ENCODE peak calls at places on chromosomes 12 and 14, in ten cellular contexts. J is psoas muscle; G is hippocampal formation; S is DMS79; L is stimulated activated CD8-positive, alpha-beta memory T cell treated with anti-CD3 and anti-CD28 coated beads, Interleukin-15, amount 100 ng/mL, for 24 hours; E is mammary epithelial cell; D is thoracic aorta; N is AG10803; K is Ammon's horn; Q is pancreas. I is an unnamed sample.

GRCh38 chr14:49970474-49971147 is 77.7 kb downstream of the ARF6 start:
- DNase-seq in J (no peak), G (no peak), S (peak; percentile 90), L (no peak), E (no peak), D (no peak), N (peak; percentile 63), K (no peak), Q (no peak), I (no peak)

GRCh38 chr14:100027771-100028490 is 37.3 kb upstream of the EVL start:
- DNase-seq in J (no peak), G (no peak), S (no peak), L (no peak), E (no peak), D (no peak), N (peak; percentile 32), K (no peak), Q (no peak), I (no peak)

GRCh38 chr12:87217486-87217885 is 811.7 kb downstream of the C12orf50 start:
- DNase-seq in J (no peak), G (no peak), S (no peak), L (no peak), E (no peak), D (no peak), N (no peak), K (no peak), Q (no peak), I (no peak)

GRCh38 chr14:99574099-99574880 is 29.7 kb downstream of the CCDC85C start:
- DNase-seq in J (no peak), G (no peak), S (no peak), L (no peak), E (no peak), D (no peak), N (peak; percentile 66), K (no peak), Q (peak; percentile 90), I (peak; percentile 64)

GRCh38 chr12:95646781-95647184 is 95.5 kb upstream of the USP44 start:
- DNase-seq in J (no peak), G (no peak), S (no peak), L (no peak), E (no peak), D (no peak), N (peak; percentile 96), K (no peak), Q (no peak), I (no peak)

GRCh38 chr12:6725350-6725749 is 1.5 kb downstream of the COPS7A start:
- DNase-seq in J (no peak), G (no peak), S (no peak), L (no peak), E (no peak), D (no peak), N (no peak), K (no peak), Q (no peak), I (no peak)

GRCh38 chr12:89245090-89245489 is 107.2 kb downstream of the DUSP6 start:
- DNase-seq in J (no peak), G (no peak), S (no peak), L (no peak), E (no peak), D (no peak), N (peak; percentile 65), K (no peak), Q (no peak), I (no peak)

GRCh38 chr14:69151458-69152180 is 1.3 kb downstream of the DCAF5 start:
- DNase-seq in J (peak; percentile 88), G (peak; percentile 83), S (peak; percentile 73), L (peak; percentile 50), E (peak; percentile 71), D (no peak), N (peak; percentile 73), K (peak; percentile 81), Q (peak; percentile 91), I (peak; percentile 82)

GRCh38 chr14:32417956-32418552 is 89.0 kb downstream of the AKAP6 start:
- DNase-seq in J (no peak), G (no peak), S (no peak), L (no peak), E (peak; percentile 67), D (peak; percentile 28), N (peak; percentile 64), K (no peak), Q (no peak), I (peak; percentile 53)

GRCh38 chr14:92783813-92784431 is 10.2 kb upstream of the GOLGA5 start:
- DNase-seq in J (no peak), G (peak; percentile 79), S (peak; percentile 41), L (no peak), E (peak; percentile 50), D (no peak), N (peak; percentile 68), K (peak; percentile 62), Q (no peak), I (no peak)

GRCh38 chr12:83136421-83136820 is 449.7 kb downstream of the TMTC2 start:
- DNase-seq in J (no peak), G (no peak), S (no peak), L (no peak), E (no peak), D (no peak), N (no peak), K (no peak), Q (no peak), I (no peak)

GRCh38 chr12:85740190-85740589 is 96.0 kb downstream of the RASSF9 start:
- DNase-seq in J (no peak), G (no peak), S (no peak), L (no peak), E (no peak), D (no peak), N (peak; percentile 66), K (no peak), Q (no peak), I (no peak)

GRCh38 chr14:68576496-68577244 is 216.2 kb downstream of the ZFP36L1 start:
- DNase-seq in J (no peak), G (no peak), S (no peak), L (no peak), E (peak; percentile 52), D (no peak), N (peak; percentile 83), K (no peak), Q (no peak), I (no peak)

GRCh38 chr14:61153436-61153835 is 127.7 kb downstream of the TMEM30B start:
- DNase-seq in J (no peak), G (no peak), S (no peak), L (no peak), E (peak; percentile 45), D (no peak), N (no peak), K (peak; percentile 16), Q (no peak), I (no peak)

GRCh38 chr12:12630850-12631249 is 19.2 kb downstream of the CREBL2 start:
- DNase-seq in J (no peak), G (no peak), S (no peak), L (no peak), E (no peak), D (no peak), N (no peak), K (no peak), Q (no peak), I (no peak)

GRCh38 chr12:16291032-16291431 is 13.5 kb upstream of the SLC15A5 start:
- DNase-seq in J (no peak), G (no peak), S (no peak), L (no peak), E (no peak), D (no peak), N (no peak), K (no peak), Q (no peak), I (no peak)

GRCh38 chr12:5187136-5187535 is 143.5 kb downstream of the KCNA5 start:
- DNase-seq in J (no peak), G (no peak), S (peak; percentile 32), L (no peak), E (no peak), D (no peak), N (no peak), K (no peak), Q (no peak), I (no peak)

GRCh38 chr12:14340371-14340770 is 25.1 kb upstream of the ATF7IP start:
- DNase-seq in J (no peak), G (no peak), S (no peak), L (no peak), E (no peak), D (no peak), N (no peak), K (no peak), Q (no peak), I (no peak)

GRCh38 chr12:79451988-79452387 is 238.8 kb downstream of the PAWR start:
- DNase-seq in J (peak; percentile 63), G (peak; percentile 15), S (no peak), L (no peak), E (peak; percentile 84), D (peak; percentile 59), N (peak; percentile 92), K (peak; percentile 64), Q (no peak), I (peak; percentile 50)

GRCh38 chr12:34406228-34406995 is 384.1 kb downstream of the ALG10 start:
- DNase-seq in J (peak; percentile 23), G (no peak), S (no peak), L (no peak), E (no peak), D (peak; percentile 1), N (no peak), K (peak; percentile 0), Q (peak; percentile 40), I (peak; percentile 11)